ENCODE peak calls at places on chromosomes 13 and 19, in six cellular contexts. Z, R, X, I, B and J are unnamed samples.

GRCh38 chr13:99067160-99067985 is 89.5 kb upstream of the DOCK9 start:
- DNase-seq in B (peak), I (no peak), Z (peak), X (no peak), R (no peak), J (no peak)

GRCh38 chr19:19420570-19421301 is 15.3 kb downstream of the GATAD2A start:
- DNase-seq in I (no peak), B (no peak), R (no peak), Z (peak), X (no peak), J (no peak)

GRCh38 chr19:33456076-33456844 is 65.3 kb downstream of the PEPD start:
- DNase-seq in I (no peak), B (no peak), X (no peak), R (no peak), Z (no peak), J (peak)

GRCh38 chr19:42420055-42420544 is 7.1 kb downstream of the LIPE start:
- DNase-seq in R (no peak), Z (peak), I (peak), X (no peak), B (peak), J (peak)

GRCh38 chr19:371501-372160 is 27.0 kb upstream of the MIER2 start:
- DNase-seq in R (no peak), X (peak), I (no peak), Z (peak), B (peak), J (no peak)

GRCh38 chr13:95512957-95513356 is 39.6 kb upstream of the CLDN10 start:
- DNase-seq in B (no peak), I (no peak), R (no peak), Z (no peak), X (no peak), J (no peak)

GRCh38 chr13:69683921-69684663 is 423.5 kb upstream of the ATXN8OS start:
- DNase-seq in Z (no peak), B (no peak), I (no peak), X (peak), R (no peak), J (peak)

GRCh38 chr19:41218615-41219507 is at the start of gene AXL:
- DNase-seq in R (peak), Z (peak), X (peak), I (no peak), B (peak), J (peak)

GRCh38 chr13:99854376-99854775 is 117.2 kb downstream of the ZIC5 start:
- DNase-seq in Z (no peak), R (no peak), X (no peak), B (no peak), I (no peak), J (no peak)

GRCh38 chr13:20439261-20439660 is 86.4 kb downstream of the CRYL1 start:
- DNase-seq in I (no peak), B (no peak), X (no peak), R (no peak), Z (peak), J (no peak)

GRCh38 chr13:109783815-109784589 is 2.4 kb downstream of the IRS2 start:
- DNase-seq in I (no peak), B (no peak), Z (no peak), R (no peak), X (no peak), J (no peak)

GRCh38 chr13:41061914-41062837 is 867 bp downstream of the WBP4 start:
- DNase-seq in I (no peak), B (peak), X (no peak), R (no peak), Z (peak), J (no peak)

GRCh38 chr13:51435002-51435578 is 17.7 kb downstream of the INTS6 start:
- DNase-seq in Z (peak), R (peak), I (no peak), X (no peak), B (peak), J (no peak)

GRCh38 chr13:106083620-106084350 is 451.7 kb downstream of the EFNB2 start:
- DNase-seq in I (no peak), Z (peak), R (no peak), X (no peak), B (peak), J (peak)

GRCh38 chr19:7994923-7995682 is 10.3 kb downstream of the ELAVL1 start:
- DNase-seq in I (no peak), B (no peak), R (no peak), Z (no peak), X (no peak), J (no peak)

GRCh38 chr19:48556163-48556562 is 4.2 kb downstream of the SULT2B1 start:
- DNase-seq in I (no peak), Z (peak), X (no peak), R (peak), B (peak), J (peak)

GRCh38 chr19:14089412-14089661 is 1.2 kb downstream of the SAMD1 start:
- DNase-seq in X (no peak), Z (no peak), B (peak), I (peak), R (no peak), J (no peak)

GRCh38 chr19:39152066-39152465 is 26.5 kb downstream of the PAK4 start:
- DNase-seq in R (no peak), Z (no peak), B (no peak), I (no peak), X (no peak), J (no peak)

GRCh38 chr13:72229067-72229466 is 362.1 kb upstream of the DACH1 start:
- DNase-seq in I (no peak), B (no peak), X (no peak), Z (no peak), R (no peak), J (no peak)

GRCh38 chr13:97318532-97318931 is 96.4 kb downstream of the MBNL2 start:
- DNase-seq in X (no peak), I (peak), Z (peak), B (no peak), R (no peak), J (no peak)

GRCh38 chr13:113367020-113367560 is 3.2 kb upstream of the GRTP1 start:
- DNase-seq in I (no peak), Z (no peak), R (no peak), B (no peak), X (peak), J (no peak)

GRCh38 chr13:20969182-20969581 is 66.6 kb upstream of the XPO4 start:
- DNase-seq in B (peak), I (no peak), X (no peak), Z (peak), R (peak), J (no peak)

GRCh38 chr13:41418027-41418426 is 39.3 kb upstream of the RGCC start:
- DNase-seq in B (peak), R (peak), I (no peak), Z (peak), X (no peak), J (no peak)

GRCh38 chr13:25874907-25875306 is 176.9 kb downstream of the SHISA2 start:
- DNase-seq in B (no peak), Z (no peak), I (no peak), R (no peak), X (no peak), J (no peak)

GRCh38 chr13:71621152-71622124 is 245.6 kb downstream of the DACH1 start:
- DNase-seq in R (no peak), B (no peak), Z (no peak), X (no peak), I (no peak), J (no peak)

GRCh38 chr13:26971990-26972888 is 199.4 kb downstream of the USP12 start:
- DNase-seq in B (no peak), Z (no peak), I (peak), R (no peak), X (no peak), J (peak)

GRCh38 chr13:110716235-110716505 is 2.7 kb downstream of the ING1 start:
- DNase-seq in R (no peak), X (no peak), B (peak), I (no peak), Z (no peak), J (peak)

GRCh38 chr19:35140898-35141626 is 2.0 kb upstream of the FXYD7 start:
- DNase-seq in Z (peak), B (peak), R (peak), X (peak), I (peak), J (peak)

GRCh38 chr19:48842744-48843162 is 6.5 kb upstream of the HSD17B14 start:
- DNase-seq in Z (peak), I (peak), B (peak), R (no peak), X (peak), J (peak)

GRCh38 chr19:55503447-55504251 is 15.4 kb downstream of the SSC5D start:
- DNase-seq in B (peak), I (peak), X (peak), Z (peak), R (peak), J (peak)

GRCh38 chr19:17423429-17424208 is 3.8 kb downstream of the MVB12A start:
- DNase-seq in Z (no peak), R (no peak), B (no peak), I (no peak), X (no peak), J (no peak)